ENCODE peak calls at places on chromosomes 16 and 17, in seven cellular contexts. X is IMR-90, E is H9, B is mesendoderm, H is trophoblast cell, J is neuronal stem cell, P is H1. R is an unnamed sample.

GRCh38 chr17:61774724-61775123 is 88.6 kb downstream of the BRIP1 start:
- DNase-seq in X (no peak), P (no peak), J (no peak), E (no peak), H (no peak), B (no peak), R (no peak)

GRCh38 chr17:48878920-48879898 is 13.4 kb upstream of the ATP5MC1 start:
- DNase-seq in E (peak), B (peak), X (peak), H (peak), J (peak), P (no peak), R (peak)

GRCh38 chr17:29709861-29710849 is 87.4 kb upstream of the CORO6 start:
- DNase-seq in B (no peak), P (no peak), E (no peak), J (no peak), X (peak), H (peak), R (peak)

GRCh38 chr17:82645516-82645915 is 2.7 kb downstream of the WDR45B start:
- DNase-seq in H (no peak), X (peak), P (no peak), E (no peak), B (no peak), J (no peak), R (no peak)

GRCh38 chr16:65202461-65202860 is 80.6 kb upstream of the CDH11 start:
- DNase-seq in J (no peak), P (no peak), B (no peak), X (peak), E (no peak), H (no peak), R (peak)

GRCh38 chr16:51268237-51268636 is 117.2 kb upstream of the SALL1 start:
- DNase-seq in E (no peak), B (no peak), P (no peak), J (no peak), H (no peak), X (no peak), R (peak)

GRCh38 chr17:41651625-41652460 is 27.5 kb upstream of the KRT17 start:
- DNase-seq in H (no peak), J (no peak), X (no peak), E (no peak), P (no peak), B (no peak), R (no peak)

GRCh38 chr16:1030381-1030901 is 42.1 kb upstream of the SSTR5 start:
- DNase-seq in P (no peak), J (no peak), X (no peak), B (no peak), H (no peak), E (no peak), R (no peak)

GRCh38 chr17:7070712-7071111 is 9.3 kb downstream of the CLEC10A start:
- DNase-seq in J (no peak), E (no peak), X (no peak), B (no peak), H (no peak), P (no peak), R (no peak)

GRCh38 chr16:50027829-50028228 is 2.8 kb downstream of the CNEP1R1 start:
- DNase-seq in J (no peak), X (no peak), P (no peak), E (no peak), H (no peak), B (no peak), R (no peak)
- H3K18ac ChIP-seq in J (no peak), X (no peak), P (no peak), E (no peak), H (no peak), B (no peak), R (no peak)

GRCh38 chr16:11418506-11418905 is 73.2 kb downstream of the RMI2 start:
- DNase-seq in E (no peak), J (no peak), B (no peak), X (no peak), H (no peak), P (no peak), R (no peak)
- H3K18ac ChIP-seq in E (no peak), J (no peak), B (no peak), X (no peak), H (no peak), P (no peak), R (no peak)

DNA sequence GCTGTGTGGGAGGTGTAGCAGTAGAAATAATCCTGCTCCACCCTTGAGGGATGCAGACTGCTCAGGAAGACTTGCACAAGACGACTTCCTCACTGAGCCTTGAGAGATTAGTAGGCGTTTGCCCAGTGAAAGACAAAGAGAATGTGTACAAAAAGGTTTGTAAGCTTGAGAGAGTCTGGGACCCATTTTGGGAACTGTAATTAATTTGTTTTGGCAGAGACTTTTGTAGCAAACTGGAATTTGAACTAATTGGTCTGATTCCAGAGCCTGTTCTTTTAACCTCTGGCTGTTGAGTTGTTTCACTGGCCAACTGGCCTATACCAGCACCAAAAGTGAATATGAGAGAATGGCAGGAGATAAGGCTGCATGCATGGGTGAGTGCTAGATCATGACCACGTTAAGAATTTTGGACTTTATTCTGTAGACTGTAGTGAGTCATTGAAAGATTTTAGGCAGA is 75.5 kb downstream of the AATF start:
- DNase-seq in X (no peak), B (no peak), E (no peak), P (no peak), H (no peak), J (no peak), R (no peak)
- H3K18ac ChIP-seq in X (no peak), B (no peak), E (no peak), P (no peak), H (no peak), J (no peak), R (no peak)

GRCh38 chr16:20806168-20807050 is at the start of the genes ERI2 and REXO5:
- DNase-seq in H (peak), B (peak), J (peak), E (peak), X (peak), P (peak), R (peak)
- H3K18ac ChIP-seq in H (peak), B (peak), J (peak), E (peak), X (peak), P (peak), R (peak)

GRCh38 chr16:26345951-26346350 is 654.2 kb downstream of the HS3ST4 start:
- DNase-seq in P (no peak), J (no peak), X (no peak), B (no peak), H (no peak), E (no peak), R (no peak)

GRCh38 chr16:26348095-26348494 is 656.3 kb downstream of the HS3ST4 start:
- DNase-seq in X (no peak), E (no peak), B (no peak), P (no peak), H (no peak), J (no peak), R (no peak)

GRCh38 chr16:26344976-26345375 is 653.2 kb downstream of the HS3ST4 start:
- DNase-seq in E (no peak), X (no peak), P (no peak), H (no peak), J (no peak), B (no peak), R (no peak)
- H3K18ac ChIP-seq in E (no peak), X (no peak), P (no peak), H (no peak), J (no peak), B (no peak), R (no peak)

DNA sequence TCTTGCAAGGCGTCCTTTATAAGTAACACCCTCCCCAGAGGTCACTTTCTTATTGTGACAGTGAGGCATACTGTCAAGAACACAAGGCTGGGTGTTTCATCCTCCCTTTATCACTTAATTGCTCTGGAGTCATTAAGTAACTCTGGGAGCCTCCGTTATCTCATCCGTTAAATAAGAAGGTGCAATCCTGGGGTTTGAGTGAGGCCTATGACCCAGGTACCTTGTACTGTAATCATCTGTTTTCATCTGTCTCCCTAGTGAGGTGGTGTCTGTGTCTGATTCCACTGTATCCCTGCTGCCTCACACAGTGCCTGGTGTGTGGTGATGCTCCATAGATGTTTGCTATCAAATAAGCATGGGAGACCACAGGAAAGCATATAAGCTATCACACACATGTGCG is 17.7 kb downstream of the TNS4 start:
- DNase-seq in B (peak), P (no peak), E (no peak), X (no peak), H (no peak), J (no peak), R (no peak)
- H3K18ac ChIP-seq in B (peak), P (no peak), E (no peak), X (peak), H (no peak), J (peak), R (peak)

DNA sequence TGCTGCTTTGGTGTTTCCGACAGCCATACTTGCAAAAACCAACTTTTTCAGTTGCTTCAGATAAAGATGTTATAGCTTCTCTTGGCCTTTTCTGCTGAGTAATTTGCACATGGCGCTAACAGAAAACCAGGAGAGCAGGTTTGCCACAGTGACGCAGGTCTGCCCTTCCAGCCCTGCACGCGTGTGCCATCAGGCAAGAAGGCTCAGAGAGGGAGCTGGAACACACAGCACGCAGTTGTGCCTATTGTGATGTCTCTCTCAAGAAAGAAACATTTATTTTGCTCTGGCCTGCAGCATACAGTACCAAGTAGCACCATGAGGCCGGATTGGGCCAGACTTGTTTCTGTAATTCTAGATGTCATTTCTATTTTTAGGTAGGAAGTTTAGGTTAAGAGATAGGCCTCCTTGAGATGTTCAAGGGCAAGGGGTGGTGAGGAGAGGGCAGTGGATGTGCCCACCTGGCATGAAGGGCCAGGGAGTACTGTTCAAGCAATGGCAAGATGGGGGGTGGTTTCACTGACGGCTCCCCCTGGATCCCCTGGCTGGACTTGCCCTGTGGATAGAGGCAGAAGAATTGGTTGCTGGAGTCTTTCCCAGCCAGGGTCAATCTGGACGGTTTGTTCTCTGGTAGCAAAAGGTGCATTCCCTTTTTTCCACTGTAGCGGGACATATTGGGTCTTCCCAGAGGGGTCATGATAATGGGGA is 1.9 kb downstream of the CBX2 start:
- DNase-seq in J (no peak), H (peak), B (no peak), E (no peak), X (no peak), P (no peak), R (no peak)
- H3K18ac ChIP-seq in J (no peak), H (no peak), B (no peak), E (no peak), X (no peak), P (no peak), R (no peak)

GRCh38 chr17:67183531-67183930 is 61.5 kb downstream of the HELZ start:
- DNase-seq in J (no peak), X (no peak), P (no peak), E (no peak), H (no peak), B (no peak), R (no peak)

GRCh38 chr17:67186782-67187181 is 58.2 kb downstream of the HELZ start:
- DNase-seq in E (no peak), B (no peak), X (no peak), H (no peak), P (no peak), J (no peak), R (no peak)

DNA sequence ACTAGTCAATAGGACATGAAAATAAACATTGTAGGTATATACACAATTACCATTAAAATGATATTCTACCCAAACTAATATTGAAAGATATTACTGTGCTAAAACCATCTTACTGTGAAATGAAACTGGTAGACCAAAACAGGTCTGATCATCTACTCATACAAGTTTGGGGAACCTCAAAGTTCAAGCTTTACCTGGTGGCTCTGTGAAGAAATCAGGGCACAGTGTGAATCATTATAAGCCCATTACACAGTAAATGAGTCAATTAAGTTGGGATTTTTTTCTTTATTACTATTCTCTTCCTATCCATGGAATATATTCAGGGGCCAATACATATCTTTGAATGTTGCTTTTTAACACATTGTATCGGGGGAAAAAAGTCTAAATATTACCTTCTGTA is 57.1 kb downstream of the HELZ start:
- DNase-seq in X (no peak), E (no peak), H (no peak), B (no peak), J (no peak), P (no peak), R (no peak)
- H3K18ac ChIP-seq in X (no peak), E (no peak), H (no peak), B (no peak), J (no peak), P (no peak), R (no peak)

DNA sequence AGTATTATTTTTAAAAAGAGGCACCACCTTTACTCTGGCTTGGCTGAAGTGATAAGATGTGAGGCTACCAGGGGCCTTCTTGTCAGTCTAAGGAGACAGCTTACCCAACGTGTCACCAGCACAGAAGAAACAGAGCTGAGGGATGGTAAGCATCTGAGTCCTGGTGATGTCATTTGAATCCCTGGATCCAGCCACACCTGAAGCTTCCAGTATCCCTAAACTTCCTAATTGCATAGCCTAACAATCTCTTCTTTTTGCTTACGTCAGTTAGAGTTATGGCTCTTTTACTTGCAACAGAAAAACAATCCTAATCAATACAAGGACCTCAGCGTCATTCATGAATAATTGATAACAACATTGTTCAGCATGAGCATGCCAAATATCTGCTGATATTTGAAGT is 436.6 kb downstream of the SHISA9 start:
- DNase-seq in B (no peak), E (no peak), H (no peak), X (no peak), P (no peak), J (no peak), R (no peak)
- H3K18ac ChIP-seq in B (no peak), E (no peak), H (no peak), X (no peak), P (no peak), J (no peak), R (no peak)

GRCh38 chr17:78717431-78717980 is 64.6 kb downstream of the CYTH1 start:
- DNase-seq in X (peak), H (no peak), E (no peak), P (no peak), J (no peak), B (no peak), R (no peak)
- H3K18ac ChIP-seq in X (no peak), H (no peak), E (no peak), P (no peak), J (peak), B (no peak), R (no peak)